ENCODE peak calls at places on chromosomes 3 and 15, in ten cellular contexts. I is lung, B is Peyer's patch, D is thoracic aorta, L is GM23338, C is lower leg skin, V is heart left ventricle, R is HepG2, U is endodermal cell, J is IMR-90. Z is an unnamed sample.

GRCh38 chr3:170584585-170585007 is 1.3 kb downstream of the SLC7A14 start:
- DNase-seq in C (peak), L (peak), R (peak), V (peak), I (peak), D (no peak), J (peak), B (peak), U (peak), Z (peak)

GRCh38 chr15:25738171-25738792 is 124.8 kb downstream of the ATP10A start:
- DNase-seq in B (no peak), D (no peak), C (no peak), L (no peak), U (no peak), I (no peak), R (no peak), V (no peak), J (peak), Z (no peak)

GRCh38 chr3:98021821-98022220 is 13.3 kb downstream of the GABRR3 start:
- DNase-seq in J (peak), C (no peak), D (no peak), B (no peak), V (no peak), R (no peak), I (no peak), U (no peak), L (no peak), Z (peak)

GRCh38 chr3:98655666-98656065 is 62.3 kb upstream of the CPOX start:
- DNase-seq in I (no peak), D (no peak), B (no peak), R (no peak), U (no peak), C (no peak), J (peak), L (no peak), V (no peak), Z (peak)

GRCh38 chr15:96887730-96888129 is 557.2 kb downstream of the NR2F2 start:
- DNase-seq in I (no peak), R (no peak), V (no peak), C (no peak), U (no peak), L (no peak), J (no peak), D (no peak), B (no peak), Z (no peak)

GRCh38 chr3:14989943-14990753 is 42.8 kb downstream of the NR2C2 start:
- DNase-seq in U (peak), L (peak), B (no peak), I (peak), R (peak), V (peak), C (no peak), D (no peak), J (no peak), Z (no peak)

GRCh38 chr15:42919794-42920280 is 741 bp downstream of the TTBK2 start:
- DNase-seq in R (peak), B (peak), I (peak), L (peak), C (no peak), D (no peak), U (no peak), J (peak), V (no peak), Z (no peak)

GRCh38 chr3:169633789-169634188 is 29.7 kb downstream of the MECOM start:
- DNase-seq in R (peak), L (no peak), I (no peak), D (no peak), C (no peak), B (no peak), U (no peak), V (no peak), J (no peak), Z (no peak)

GRCh38 chr3:24299801-24300626 is 194.6 kb downstream of the THRB start:
- DNase-seq in R (no peak), J (peak), I (no peak), L (no peak), U (no peak), C (no peak), B (no peak), D (no peak), V (no peak), Z (no peak)

GRCh38 chr3:111071257-111072015 is at the start of gene NECTIN3:
- DNase-seq in J (peak), V (peak), C (peak), R (peak), U (peak), D (peak), B (peak), I (peak), L (peak), Z (peak)

GRCh38 chr15:45884289-45884688 is 249.5 kb downstream of the SQOR start:
- DNase-seq in B (no peak), J (no peak), D (no peak), C (no peak), I (no peak), U (no peak), L (no peak), R (no peak), V (no peak), Z (no peak)

GRCh38 chr15:101407439-101407838 is 82.1 kb downstream of the PCSK6 start:
- DNase-seq in J (no peak), L (no peak), C (peak), U (no peak), I (no peak), D (no peak), V (no peak), R (no peak), B (no peak), Z (no peak)

GRCh38 chr3:134985841-134986520 is 190.9 kb downstream of the EPHB1 start:
- DNase-seq in U (no peak), I (no peak), J (no peak), D (no peak), B (no peak), V (no peak), L (no peak), C (no peak), R (no peak), Z (no peak)

GRCh38 chr3:39147711-39148115 is 5.7 kb downstream of the CSRNP1 start:
- DNase-seq in J (peak), B (peak), C (peak), I (no peak), D (no peak), U (peak), L (peak), V (peak), R (no peak), Z (no peak)

GRCh38 chr3:34872406-34872805 is 766.9 kb upstream of the ARPP21 start:
- DNase-seq in J (no peak), I (no peak), U (no peak), C (no peak), V (no peak), D (no peak), R (no peak), L (no peak), B (no peak), Z (no peak)

GRCh38 chr15:87981969-87982368 is 274.6 kb downstream of the NTRK3 start:
- DNase-seq in L (no peak), V (no peak), C (peak), J (no peak), B (no peak), I (no peak), R (no peak), U (no peak), D (no peak), Z (no peak)

GRCh38 chr3:123278446-123278845 is 76.7 kb downstream of the SEC22A start:
- DNase-seq in V (no peak), U (peak), D (no peak), L (no peak), I (peak), B (no peak), C (no peak), R (no peak), J (no peak), Z (no peak)

GRCh38 chr3:51620543-51620942 is 50.5 kb upstream of the TEX264 start:
- DNase-seq in C (no peak), U (no peak), R (peak), L (no peak), D (no peak), J (peak), V (no peak), I (no peak), B (no peak), Z (peak)

GRCh38 chr3:65577875-65578274 is 460.8 kb downstream of the MAGI1 start:
- DNase-seq in C (no peak), R (no peak), V (no peak), J (no peak), L (no peak), I (no peak), B (no peak), D (no peak), U (no peak), Z (no peak)

GRCh38 chr3:133301731-133302130 is 98.1 kb upstream of the BFSP2 start:
- DNase-seq in L (no peak), V (no peak), J (peak), U (no peak), B (no peak), R (no peak), C (no peak), D (no peak), I (no peak), Z (no peak)

GRCh38 chr3:14771593-14772497 is 46.9 kb upstream of the FGD5 start:
- DNase-seq in L (no peak), B (peak), C (peak), J (no peak), D (no peak), V (no peak), U (peak), R (no peak), I (peak), Z (no peak)

GRCh38 chr3:164572436-164572835 is 505.9 kb downstream of the SI start:
- DNase-seq in L (no peak), C (no peak), J (no peak), V (no peak), R (no peak), D (no peak), U (no peak), B (no peak), I (no peak), Z (no peak)

GRCh38 chr3:146814601-146815315 is 209.6 kb upstream of the PLSCR5 start:
- DNase-seq in L (peak), I (no peak), U (no peak), B (no peak), J (peak), V (no peak), C (no peak), R (no peak), D (no peak), Z (no peak)

GRCh38 chr3:13705051-13705450 is 156.1 kb downstream of the FBLN2 start:
- DNase-seq in L (no peak), R (no peak), J (no peak), V (no peak), B (peak), U (no peak), I (no peak), C (peak), D (no peak), Z (no peak)

GRCh38 chr3:42556089-42556632 is 25.6 kb downstream of the SEC22C start:
- DNase-seq in V (no peak), B (peak), L (no peak), U (no peak), D (no peak), J (no peak), I (no peak), R (no peak), C (no peak), Z (no peak)

GRCh38 chr3:4984511-4984864 is 5.3 kb downstream of the BHLHE40 start:
- DNase-seq in I (no peak), V (no peak), B (no peak), C (no peak), D (no peak), U (no peak), L (no peak), J (peak), R (no peak), Z (no peak)

GRCh38 chr3:129794319-129795201 is 99.0 kb downstream of the TMCC1 start:
- DNase-seq in B (peak), R (peak), J (no peak), L (peak), U (peak), V (peak), C (no peak), D (no peak), I (peak), Z (no peak)

GRCh38 chr15:64810499-64811326 is 14.7 kb downstream of the PIF1 start:
- DNase-seq in C (no peak), D (no peak), U (peak), V (no peak), I (no peak), R (no peak), L (peak), B (no peak), J (no peak), Z (no peak)

GRCh38 chr15:70853855-70854668 is at the start of gene LARP6:
- DNase-seq in U (peak), L (peak), R (no peak), V (peak), B (no peak), I (no peak), C (peak), D (no peak), J (peak), Z (no peak)

GRCh38 chr15:58396181-58396580 is 35.6 kb upstream of the LIPC start:
- DNase-seq in R (no peak), V (no peak), L (no peak), C (no peak), U (no peak), D (no peak), J (peak), I (no peak), B (no peak), Z (peak)

GRCh38 chr15:32096867-32097266 is 66.6 kb downstream of the CHRNA7 start:
- DNase-seq in V (no peak), D (no peak), C (no peak), B (no peak), L (peak), J (no peak), I (no peak), U (no peak), R (no peak), Z (no peak)

GRCh38 chr3:29239377-29239776 is 41.5 kb upstream of the RBMS3 start:
- DNase-seq in D (no peak), I (no peak), V (no peak), L (no peak), C (no peak), U (no peak), J (peak), B (no peak), R (no peak), Z (no peak)

GRCh38 chr15:100940785-100941379 is 21.7 kb downstream of the LRRK1 start:
- DNase-seq in V (no peak), C (no peak), L (no peak), R (no peak), U (no peak), I (no peak), D (no peak), B (no peak), J (no peak), Z (no peak)

GRCh38 chr15:86558252-86558651 is 478.6 kb downstream of the AGBL1 start:
- DNase-seq in J (no peak), D (no peak), C (no peak), L (no peak), R (no peak), I (no peak), V (no peak), U (peak), B (no peak), Z (no peak)
- TF ChIP-seq CTCF in J (no peak), D (no peak), C (no peak), L (no peak), R (no peak), I (no peak), V (no peak), U (no peak), B (no peak), Z (no peak)

DNA sequence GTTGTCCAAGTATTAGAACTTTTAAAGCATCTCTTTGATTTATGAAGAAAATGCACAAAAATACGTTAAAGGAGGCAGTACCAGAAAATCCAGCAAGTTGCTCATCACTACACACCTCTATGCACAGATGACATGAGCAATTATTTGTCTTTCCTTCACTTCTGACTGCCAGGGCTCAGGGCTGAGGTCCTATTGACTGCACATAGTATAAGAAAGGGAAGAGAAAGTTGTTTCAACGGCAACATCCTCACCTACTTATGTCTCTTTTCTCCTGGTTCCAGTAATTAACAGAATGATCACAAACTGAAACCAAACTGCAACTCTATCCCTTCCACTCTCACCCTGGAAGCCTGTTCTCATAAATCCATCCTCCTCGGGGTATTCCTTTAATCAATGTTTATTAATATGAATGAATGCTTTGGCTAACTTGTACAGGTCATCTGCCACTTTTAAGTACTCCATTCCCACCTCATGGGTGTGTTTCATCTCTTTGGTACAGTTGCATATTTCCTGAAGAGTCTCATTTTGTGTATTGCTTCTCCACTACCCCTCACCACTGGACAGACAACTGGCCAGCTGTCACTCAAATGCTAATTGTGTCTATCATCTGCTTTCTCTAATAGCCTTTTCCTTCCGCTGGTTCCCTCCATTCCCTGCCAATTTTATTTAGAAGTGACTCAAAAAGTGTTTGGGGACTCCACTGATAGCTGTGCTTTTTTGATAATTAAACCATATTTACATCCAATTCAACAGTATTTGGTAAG is 34.5 kb downstream of the RAB27A start:
- DNase-seq in B (no peak), L (no peak), R (no peak), J (no peak), D (no peak), V (no peak), U (no peak), I (no peak), C (no peak), Z (no peak)
- H3K4me3 ChIP-seq in B (peak), L (no peak), R (no peak), J (peak), D (peak), V (peak), U (no peak), I (no peak), C (no peak), Z (no peak)

GRCh38 chr3:194247350-194247740 is 103.8 kb downstream of the CPN2 start:
- DNase-seq in D (no peak), I (no peak), R (no peak), V (no peak), U (no peak), L (no peak), B (no peak), C (peak), J (no peak), Z (no peak)

GRCh38 chr3:194246709-194247349 is 104.3 kb downstream of the CPN2 start:
- DNase-seq in C (no peak), R (no peak), J (no peak), V (no peak), I (no peak), D (no peak), L (no peak), U (no peak), B (no peak), Z (no peak)

GRCh38 chr3:194245474-194245873 is 105.7 kb downstream of the CPN2 start:
- DNase-seq in D (no peak), I (no peak), C (no peak), J (no peak), R (no peak), V (no peak), U (no peak), B (no peak), L (no peak), Z (no peak)

GRCh38 chr3:194244167-194244566 is 107.0 kb downstream of the CPN2 start:
- DNase-seq in D (no peak), C (no peak), L (no peak), R (peak), I (no peak), B (no peak), V (no peak), J (no peak), U (peak), Z (no peak)

DNA sequence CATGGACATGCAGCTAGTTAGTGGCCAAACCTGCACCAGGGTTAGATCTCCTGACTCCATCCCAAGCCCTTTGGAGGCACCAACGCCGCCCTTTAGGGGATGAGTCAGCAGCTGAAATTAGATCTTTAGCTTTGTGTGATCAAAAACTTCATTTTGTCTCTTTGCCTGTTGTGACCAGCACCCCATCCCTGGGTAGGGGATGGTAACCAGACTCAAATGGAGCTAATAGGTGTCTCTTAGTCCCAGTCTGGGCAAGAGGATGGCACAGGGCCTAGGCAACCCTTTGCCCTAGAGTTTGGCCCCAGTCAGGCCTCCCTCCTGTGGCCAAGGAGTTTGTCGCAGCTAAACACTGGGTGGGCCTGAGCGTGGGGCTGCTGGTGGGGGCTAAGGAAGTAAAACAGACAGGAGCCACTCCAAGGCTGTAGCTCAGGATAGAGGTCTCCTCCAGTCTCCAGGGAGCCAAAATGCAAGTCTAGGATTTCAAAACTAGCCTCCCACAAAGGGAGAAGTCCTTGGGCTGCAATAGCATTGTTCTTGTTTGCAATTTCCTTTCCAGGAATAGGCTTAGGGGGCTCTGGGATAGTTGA is 105.1 kb downstream of the CPN2 start:
- DNase-seq in I (no peak), C (peak), U (peak), J (no peak), L (peak), R (no peak), V (no peak), B (no peak), D (no peak), Z (no peak)
- TF ChIP-seq CTCF in I (no peak), C (no peak), U (peak), J (no peak), L (peak), R (no peak), V (no peak), B (no peak), D (no peak), Z (no peak)

GRCh38 chr15:40436116-40436891 is 4.4 kb upstream of the BAHD1 start:
- DNase-seq in J (no peak), B (no peak), R (no peak), L (peak), C (peak), U (peak), V (no peak), I (no peak), D (no peak), Z (no peak)
- H3K4me3 ChIP-seq in J (peak), B (peak), R (peak), L (peak), C (no peak), U (peak), V (peak), I (no peak), D (peak), Z (peak)

GRCh38 chr3:180183346-180183745 is 146.6 kb upstream of the PEX5L start:
- DNase-seq in V (no peak), L (no peak), R (no peak), I (no peak), J (no peak), C (no peak), B (no peak), U (no peak), D (no peak), Z (no peak)

GRCh38 chr3:180184806-180185205 is 148.1 kb upstream of the PEX5L start:
- DNase-seq in V (no peak), R (no peak), J (no peak), C (no peak), I (no peak), U (no peak), B (no peak), L (no peak), D (no peak), Z (no peak)

GRCh38 chr3:180179562-180179961 is 142.8 kb upstream of the PEX5L start:
- DNase-seq in I (no peak), V (no peak), J (no peak), U (no peak), L (peak), D (no peak), B (no peak), R (no peak), C (no peak), Z (no peak)

GRCh38 chr3:180180795-180181194 is 144.1 kb upstream of the PEX5L start:
- DNase-seq in U (no peak), R (no peak), I (no peak), D (no peak), J (peak), B (no peak), V (no peak), C (no peak), L (no peak), Z (no peak)

GRCh38 chr3:180181387-180181786 is 144.7 kb upstream of the PEX5L start:
- DNase-seq in V (no peak), B (no peak), D (no peak), J (no peak), L (no peak), R (no peak), U (no peak), C (no peak), I (no peak), Z (no peak)
- TF ChIP-seq CTCF in V (no peak), B (no peak), D (no peak), J (no peak), L (no peak), R (no peak), U (no peak), C (no peak), I (no peak), Z (no peak)

GRCh38 chr15:90718232-90718631 is 1.1 kb downstream of the BLM start:
- DNase-seq in C (no peak), R (no peak), L (no peak), I (no peak), V (no peak), B (no peak), D (no peak), J (no peak), U (no peak), Z (no peak)
- H3K4me3 ChIP-seq in C (no peak), R (peak), L (peak), I (no peak), V (no peak), B (no peak), D (no peak), J (no peak), U (peak), Z (peak)

GRCh38 chr3:57093489-57093888 is 33.0 kb downstream of the SPATA12 start:
- DNase-seq in R (no peak), U (no peak), C (no peak), J (no peak), D (no peak), I (no peak), V (no peak), B (no peak), L (no peak), Z (no peak)
- TF ChIP-seq CTCF in R (no peak), U (peak), C (no peak), J (no peak), D (no peak), I (no peak), V (no peak), B (no peak), L (peak), Z (no peak)

Z was measured in astrocyte of the cerebellum.